ENCODE peak calls at places on chromosomes 1 and 21, in six cellular contexts. One of them, this sample, is unnamed. For H3K4me1, the result is how much of the 10 kb centered on the place peaks cover.

GRCh38 chr1:24117722-24118409 is 5.9 kb upstream of the MYOM3 start:
- DNase-seq in breast epithelium: no peak
- DNase-seq in H1: no peak
- DNase-seq in transverse colon: peak
- DNase-seq in HCT116: peak
- DNase-seq in stomach: peak
- DNase-seq in this sample: no peak

GRCh38 chr1:223260712-223261111 is 103.3 kb downstream of the SUSD4 start:
- DNase-seq in transverse colon: no peak
- DNase-seq in stomach: no peak
- DNase-seq in breast epithelium: no peak
- DNase-seq in H1: no peak
- DNase-seq in HCT116: no peak
- DNase-seq in this sample: peak

GRCh38 chr1:3468236-3469103 is 14.0 kb downstream of the ARHGEF16 start:
- DNase-seq in H1: no peak
- DNase-seq in HCT116: no peak
- DNase-seq in breast epithelium: no peak
- DNase-seq in stomach: no peak
- DNase-seq in transverse colon: peak
- DNase-seq in this sample: no peak

GRCh38 chr1:226875641-226876295 is 5.4 kb downstream of the PSEN2 start:
- DNase-seq in stomach: peak
- DNase-seq in H1: no peak
- DNase-seq in breast epithelium: no peak
- DNase-seq in HCT116: peak
- DNase-seq in transverse colon: peak
- DNase-seq in this sample: no peak

GRCh38 chr1:3514404-3514803 is 59.9 kb downstream of the ARHGEF16 start:
- DNase-seq in breast epithelium: no peak
- DNase-seq in HCT116: no peak
- DNase-seq in H1: no peak
- DNase-seq in transverse colon: no peak
- DNase-seq in stomach: no peak
- DNase-seq in this sample: no peak

GRCh38 chr1:200150721-200151120 is 123.2 kb downstream of the NR5A2 start:
- DNase-seq in HCT116: peak
- DNase-seq in stomach: no peak
- DNase-seq in breast epithelium: no peak
- DNase-seq in H1: no peak
- DNase-seq in transverse colon: no peak
- DNase-seq in this sample: no peak

GRCh38 chr1:222643603-222643936 is 25.7 kb downstream of the MIA3 start:
- DNase-seq in H1: no peak
- DNase-seq in stomach: no peak
- DNase-seq in transverse colon: no peak
- DNase-seq in breast epithelium: no peak
- DNase-seq in HCT116: peak
- DNase-seq in this sample: no peak

GRCh38 chr1:8104278-8105236 is 78.4 kb upstream of the ERRFI1 start:
- DNase-seq in breast epithelium: no peak
- DNase-seq in H1: no peak
- DNase-seq in stomach: no peak
- DNase-seq in HCT116: no peak
- DNase-seq in transverse colon: no peak
- DNase-seq in this sample: no peak

GRCh38 chr1:33261344-33261743 is 5.1 kb downstream of the ZNF362 start:
- DNase-seq in stomach: no peak
- DNase-seq in H1: no peak
- DNase-seq in breast epithelium: no peak
- DNase-seq in transverse colon: no peak
- DNase-seq in HCT116: no peak
- DNase-seq in this sample: no peak

GRCh38 chr1:216600730-216601426 is 122.4 kb downstream of the ESRRG start:
- DNase-seq in transverse colon: peak
- DNase-seq in HCT116: no peak
- DNase-seq in H1: peak
- DNase-seq in breast epithelium: peak
- DNase-seq in stomach: peak
- DNase-seq in this sample: peak

GRCh38 chr1:94707321-94708298 is 112.5 kb upstream of the SLC44A3 start:
- DNase-seq in stomach: no peak
- DNase-seq in HCT116: no peak
- DNase-seq in breast epithelium: no peak
- DNase-seq in H1: no peak
- DNase-seq in transverse colon: no peak
- DNase-seq in this sample: peak

GRCh38 chr1:186648606-186649005 is 31.6 kb downstream of the PTGS2 start:
- DNase-seq in transverse colon: no peak
- DNase-seq in H1: no peak
- DNase-seq in HCT116: no peak
- DNase-seq in breast epithelium: no peak
- DNase-seq in stomach: no peak
- DNase-seq in this sample: no peak

GRCh38 chr1:37177230-37177864 is 143.0 kb upstream of the GRIK3 start:
- DNase-seq in HCT116: peak
- DNase-seq in transverse colon: peak
- DNase-seq in breast epithelium: no peak
- DNase-seq in stomach: no peak
- DNase-seq in H1: peak
- DNase-seq in this sample: peak

GRCh38 chr1:184532199-184532598 is 145.4 kb downstream of the C1orf21 start:
- DNase-seq in H1: no peak
- DNase-seq in HCT116: no peak
- DNase-seq in breast epithelium: no peak
- DNase-seq in transverse colon: no peak
- DNase-seq in stomach: no peak
- DNase-seq in this sample: no peak

GRCh38 chr1:151946366-151946764 is 37.1 kb upstream of the THEM4 start:
- DNase-seq in stomach: no peak
- DNase-seq in HCT116: no peak
- DNase-seq in breast epithelium: no peak
- DNase-seq in transverse colon: no peak
- DNase-seq in H1: no peak
- DNase-seq in this sample: peak

GRCh38 chr1:167439301-167439988 is 78.9 kb downstream of the CD247 start:
- DNase-seq in H1: peak
- DNase-seq in stomach: no peak
- DNase-seq in breast epithelium: no peak
- DNase-seq in HCT116: no peak
- DNase-seq in transverse colon: no peak
- DNase-seq in this sample: no peak

GRCh38 chr1:98991127-98992003 is 13.3 kb downstream of the PLPPR5 start:
- DNase-seq in HCT116: peak
- DNase-seq in transverse colon: no peak
- DNase-seq in stomach: no peak
- DNase-seq in breast epithelium: no peak
- DNase-seq in H1: no peak
- DNase-seq in this sample: no peak

GRCh38 chr1:163565171-163565570 is 243.4 kb downstream of the NUF2 start:
- DNase-seq in HCT116: no peak
- DNase-seq in H1: no peak
- DNase-seq in stomach: no peak
- DNase-seq in breast epithelium: no peak
- DNase-seq in transverse colon: no peak
- DNase-seq in this sample: no peak

GRCh38 chr1:68173283-68174172 is 58.8 kb downstream of the WLS start:
- DNase-seq in transverse colon: no peak
- DNase-seq in HCT116: no peak
- DNase-seq in H1: no peak
- DNase-seq in stomach: no peak
- DNase-seq in breast epithelium: no peak
- DNase-seq in this sample: no peak

GRCh38 chr1:68178821-68179490 is 53.4 kb downstream of the WLS start:
- DNase-seq in breast epithelium: no peak
- DNase-seq in HCT116: no peak
- DNase-seq in transverse colon: no peak
- DNase-seq in stomach: no peak
- DNase-seq in H1: no peak
- DNase-seq in this sample: no peak

GRCh38 chr1:68168545-68169065 is 63.7 kb downstream of the WLS start:
- DNase-seq in breast epithelium: no peak
- DNase-seq in HCT116: no peak
- DNase-seq in H1: no peak
- DNase-seq in stomach: no peak
- DNase-seq in transverse colon: no peak
- DNase-seq in this sample: peak

GRCh38 chr1:68175621-68176398 is 56.5 kb downstream of the WLS start:
- DNase-seq in transverse colon: no peak
- DNase-seq in HCT116: no peak
- DNase-seq in stomach: peak
- DNase-seq in H1: no peak
- DNase-seq in breast epithelium: no peak
- DNase-seq in this sample: no peak

DNA sequence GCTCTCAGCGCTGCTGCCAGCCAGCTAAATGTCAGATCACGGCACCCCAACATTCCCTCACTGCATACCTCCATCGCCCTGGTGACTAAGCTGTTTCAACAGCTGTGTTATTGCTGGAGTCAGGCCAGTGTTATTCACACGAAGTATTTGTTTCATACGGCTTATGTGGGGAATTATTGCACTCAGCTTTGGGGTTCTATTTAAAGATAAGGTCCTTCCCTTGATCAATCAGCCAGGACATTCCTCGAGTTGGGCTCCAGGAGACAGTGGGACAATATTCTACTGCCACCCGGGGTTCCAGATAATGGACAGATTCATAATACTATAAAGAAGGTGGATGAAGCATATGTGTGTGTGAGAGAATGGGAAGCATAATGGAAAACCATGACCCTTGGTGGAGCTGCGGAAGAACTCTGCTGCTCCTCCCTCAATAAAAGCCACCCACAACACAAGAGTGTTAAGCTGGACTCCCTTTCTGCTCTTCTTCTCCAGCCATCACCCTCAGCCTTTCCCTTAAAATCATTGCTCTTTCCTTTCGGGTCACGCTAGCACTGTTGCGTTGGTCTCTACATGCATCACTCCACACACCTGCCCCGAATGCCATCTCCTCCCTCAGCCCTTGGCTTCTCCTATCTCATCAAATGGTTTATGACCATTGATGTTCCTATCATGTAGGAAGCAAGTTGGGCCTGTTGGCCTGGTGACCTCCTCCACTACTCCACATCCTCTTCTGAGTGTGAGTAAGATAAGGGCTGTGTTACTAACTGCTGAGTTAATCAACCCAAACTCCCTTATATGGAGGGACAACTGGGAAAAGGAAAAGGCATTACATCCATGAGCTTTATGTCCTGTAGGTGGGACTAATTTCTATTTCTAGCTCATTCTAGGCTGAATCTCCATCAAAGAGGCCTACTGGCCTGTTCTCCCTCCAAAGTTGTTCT is 57.9 kb downstream of the WLS start:
- DNase-seq in breast epithelium: no peak
- DNase-seq in H1: no peak
- DNase-seq in stomach: peak
- DNase-seq in HCT116: peak
- DNase-seq in transverse colon: peak
- DNase-seq in this sample: no peak
- TF ChIP-seq POLR2AphosphoS5 in breast epithelium: peak
- TF ChIP-seq POLR2AphosphoS5 in H1: no peak
- TF ChIP-seq POLR2AphosphoS5 in stomach: peak
- TF ChIP-seq POLR2AphosphoS5 in HCT116: peak
- TF ChIP-seq POLR2AphosphoS5 in transverse colon: peak
- TF ChIP-seq POLR2AphosphoS5 in this sample: peak

GRCh38 chr1:55041613-55042012 is 2.3 kb downstream of the PCSK9 start:
- DNase-seq in breast epithelium: no peak
- DNase-seq in transverse colon: no peak
- DNase-seq in HCT116: no peak
- DNase-seq in stomach: no peak
- DNase-seq in H1: no peak
- DNase-seq in this sample: no peak
- H3K4me1 ChIP-seq in breast epithelium: under half
- H3K4me1 ChIP-seq in transverse colon: under half
- H3K4me1 ChIP-seq in HCT116: under half
- H3K4me1 ChIP-seq in stomach: under half
- H3K4me1 ChIP-seq in H1: under half
- H3K4me1 ChIP-seq in this sample: under half

GRCh38 chr21:45507523-45507875 is 34.7 kb downstream of the SLC19A1 start:
- DNase-seq in breast epithelium: no peak
- DNase-seq in HCT116: no peak
- DNase-seq in stomach: no peak
- DNase-seq in transverse colon: no peak
- DNase-seq in H1: no peak
- DNase-seq in this sample: no peak

GRCh38 chr21:45506836-45507522 is 35.3 kb downstream of the SLC19A1 start:
- DNase-seq in H1: no peak
- DNase-seq in transverse colon: no peak
- DNase-seq in HCT116: no peak
- DNase-seq in breast epithelium: no peak
- DNase-seq in stomach: no peak
- DNase-seq in this sample: no peak

GRCh38 chr21:45508607-45509565 is 33.4 kb downstream of the SLC19A1 start:
- DNase-seq in HCT116: no peak
- DNase-seq in transverse colon: no peak
- DNase-seq in stomach: no peak
- DNase-seq in breast epithelium: no peak
- DNase-seq in H1: no peak
- DNase-seq in this sample: no peak

GRCh38 chr21:45506241-45506817 is 35.9 kb downstream of the SLC19A1 start:
- DNase-seq in HCT116: no peak
- DNase-seq in breast epithelium: no peak
- DNase-seq in H1: no peak
- DNase-seq in transverse colon: no peak
- DNase-seq in stomach: no peak
- DNase-seq in this sample: no peak

GRCh38 chr21:45507888-45508508 is 34.2 kb downstream of the SLC19A1 start:
- DNase-seq in stomach: no peak
- DNase-seq in H1: no peak
- DNase-seq in breast epithelium: no peak
- DNase-seq in HCT116: no peak
- DNase-seq in transverse colon: no peak
- DNase-seq in this sample: no peak
- TF ChIP-seq POLR2A in stomach: no peak
- TF ChIP-seq POLR2A in H1: no peak
- TF ChIP-seq POLR2A in breast epithelium: no peak
- TF ChIP-seq POLR2A in HCT116: no peak
- TF ChIP-seq POLR2A in transverse colon: no peak
- TF ChIP-seq POLR2A in this sample: no peak

DNA sequence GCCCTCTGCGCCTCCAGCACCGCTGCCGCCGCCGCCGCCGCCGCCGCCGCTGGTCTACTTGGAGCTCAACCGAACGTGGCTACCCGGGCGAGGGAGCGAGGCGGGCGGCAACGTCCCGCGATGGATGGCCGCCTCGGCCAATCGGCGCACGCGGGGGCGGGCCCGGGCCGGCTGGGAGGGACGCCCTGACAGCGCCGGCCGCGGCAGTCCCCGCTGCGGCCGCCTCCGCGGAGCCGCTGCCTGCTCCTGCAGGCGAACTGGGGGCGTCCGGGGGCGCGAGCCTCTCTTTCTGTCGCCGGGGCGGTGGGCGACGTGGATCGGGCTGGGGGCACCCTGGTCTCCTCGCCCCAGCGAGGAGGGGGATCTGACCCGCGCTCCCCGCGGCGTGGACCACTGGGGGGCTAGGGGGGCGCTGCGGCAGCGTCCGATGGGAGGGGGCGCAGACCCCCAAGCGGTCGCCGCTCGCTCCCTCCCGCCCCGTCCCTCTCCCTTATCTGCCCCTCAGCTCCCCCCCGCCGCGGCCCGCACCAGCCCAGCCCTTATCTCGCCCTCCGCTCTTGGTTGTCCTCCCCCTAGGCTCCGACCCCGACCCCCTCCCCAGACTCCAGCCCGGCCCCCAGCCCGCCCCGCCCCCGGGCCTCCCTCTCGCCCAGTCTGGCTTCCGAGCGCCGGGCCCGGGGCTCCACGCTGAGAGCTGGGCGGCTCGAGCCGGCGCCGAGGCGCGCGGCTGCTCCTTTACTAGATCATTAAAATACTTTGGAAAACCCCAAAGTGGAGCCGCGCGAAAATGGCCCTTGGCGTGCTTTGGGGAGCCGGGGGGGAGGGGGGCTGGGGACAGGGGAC is at the start of gene SSBP3:
- DNase-seq in HCT116: peak
- DNase-seq in transverse colon: peak
- DNase-seq in H1: peak
- DNase-seq in breast epithelium: peak
- DNase-seq in stomach: peak
- DNase-seq in this sample: peak
- TF ChIP-seq POLR2AphosphoS5 in HCT116: peak
- TF ChIP-seq POLR2AphosphoS5 in transverse colon: peak
- TF ChIP-seq POLR2AphosphoS5 in H1: no peak
- TF ChIP-seq POLR2AphosphoS5 in breast epithelium: peak
- TF ChIP-seq POLR2AphosphoS5 in stomach: peak
- TF ChIP-seq POLR2AphosphoS5 in this sample: peak